ENCODE peak calls at places on chromosomes 2 and 18, in four cellular contexts. U is HCT116, E is K562, I is H1. D is an unnamed sample.

GRCh38 chr2:236178921-236179652 is 10.9 kb upstream of the GBX2 start:
- DNase-seq in U (no peak), E (no peak), I (no peak), D (peak)

GRCh38 chr2:203935568-203935967 is 995 bp upstream of the ICOS start:
- DNase-seq in U (no peak), E (no peak), I (no peak), D (no peak)

GRCh38 chr2:143525536-143525935 is 396.3 kb downstream of the ARHGAP15 start:
- DNase-seq in U (no peak), E (no peak), I (no peak), D (no peak)

GRCh38 chr2:148670773-148671172 is 26.2 kb downstream of the EPC2 start:
- DNase-seq in U (no peak), E (no peak), I (no peak), D (no peak)

GRCh38 chr2:33015421-33016142 is 68.8 kb downstream of the LTBP1 start:
- DNase-seq in U (no peak), E (no peak), I (no peak), D (no peak)

GRCh38 chr2:215619022-215619958 is 183.4 kb upstream of the FN1 start:
- DNase-seq in U (peak), E (peak), I (no peak), D (peak)

GRCh38 chr18:22230403-22231042 is 61.1 kb downstream of the GATA6 start:
- DNase-seq in U (no peak), E (no peak), I (no peak), D (no peak)

GRCh38 chr2:227191367-227191766 is 26.9 kb downstream of the COL4A3 start:
- DNase-seq in U (peak), E (no peak), I (no peak), D (peak)

GRCh38 chr2:127138281-127138680 is 31.3 kb upstream of the BIN1 start:
- DNase-seq in U (no peak), E (no peak), I (peak), D (no peak)

GRCh38 chr2:164992818-164993217 is 37.5 kb upstream of the SLC38A11 start:
- DNase-seq in U (peak), E (no peak), I (no peak), D (peak)

GRCh38 chr18:57768557-57769326 is 34.4 kb downstream of the ATP8B1 start:
- DNase-seq in U (no peak), E (no peak), I (no peak), D (no peak)

GRCh38 chr2:237927135-237927534 is 39.7 kb upstream of the UBE2F start:
- DNase-seq in U (no peak), E (no peak), I (no peak), D (peak)

GRCh38 chr2:65901809-65902208 is 469.4 kb upstream of the SPRED2 start:
- DNase-seq in U (no peak), E (no peak), I (no peak), D (no peak)

GRCh38 chr2:176388886-176389285 is 119.6 kb downstream of the MTX2 start:
- DNase-seq in U (no peak), E (no peak), I (no peak), D (no peak)

GRCh38 chr18:49561377-49562193 is at the start of gene LIPG:
- DNase-seq in U (peak), E (peak), I (peak), D (peak)

GRCh38 chr2:19818039-19818438 is 83.7 kb downstream of the TTC32 start:
- DNase-seq in U (no peak), E (no peak), I (peak), D (no peak)

GRCh38 chr2:209472871-209473270 is 49.0 kb downstream of the MAP2 start:
- DNase-seq in U (no peak), E (no peak), I (no peak), D (no peak)

GRCh38 chr2:101718993-101719571 is 21.6 kb downstream of the MAP4K4 start:
- DNase-seq in U (no peak), E (no peak), I (no peak), D (no peak)

GRCh38 chr2:232235206-232235605 is 143.3 kb upstream of the ALPP start:
- DNase-seq in U (no peak), E (no peak), I (no peak), D (no peak)

GRCh38 chr2:67851946-67852345 is 210.9 kb downstream of the C1D start:
- DNase-seq in U (no peak), E (no peak), I (no peak), D (no peak)

GRCh38 chr2:44528595-44528994 is 166.8 kb downstream of the CAMKMT start:
- DNase-seq in U (no peak), E (no peak), I (no peak), D (no peak)

GRCh38 chr2:214934006-214934405 is 124.5 kb upstream of the BARD1 start:
- DNase-seq in U (no peak), E (no peak), I (no peak), D (no peak)

GRCh38 chr2:12008425-12009061 is 262.1 kb downstream of the LPIN1 start:
- DNase-seq in U (no peak), E (no peak), I (no peak), D (no peak)

GRCh38 chr2:160417745-160418397 is 75.7 kb downstream of the RBMS1 start:
- DNase-seq in U (no peak), E (no peak), I (no peak), D (peak)

GRCh38 chr2:55043841-55044240 is 6.4 kb downstream of the RTN4 start:
- DNase-seq in U (no peak), E (no peak), I (no peak), D (no peak)

GRCh38 chr2:170369894-170370293 is 191.9 kb downstream of the MYO3B start:
- DNase-seq in U (peak), E (no peak), I (no peak), D (peak)

GRCh38 chr2:151363709-151364108 is 6.3 kb downstream of the TNFAIP6 start:
- DNase-seq in U (no peak), E (no peak), I (no peak), D (no peak)

GRCh38 chr2:219358170-219359075 is 25.9 kb upstream of the RESP18 start:
- DNase-seq in U (no peak), E (peak), I (peak), D (peak)

GRCh38 chr2:178271629-178272333 is 77.5 kb downstream of the OSBPL6 start:
- DNase-seq in U (no peak), E (no peak), I (no peak), D (no peak)

GRCh38 chr2:135052042-135052876 is at the start of gene RAB3GAP1:
- DNase-seq in U (peak), E (peak), I (peak), D (peak)

GRCh38 chr2:62568074-62568473 is 62.1 kb upstream of the TMEM17 start:
- DNase-seq in U (no peak), E (no peak), I (no peak), D (no peak)

GRCh38 chr2:162963156-162963555 is 124.6 kb upstream of the KCNH7 start:
- DNase-seq in U (no peak), E (no peak), I (no peak), D (no peak)

GRCh38 chr2:47230418-47230817 is 75.3 kb upstream of the STPG4 start:
- DNase-seq in U (no peak), E (no peak), I (no peak), D (no peak)

GRCh38 chr2:172446524-172447063 is 19.2 kb downstream of the ITGA6 start:
- DNase-seq in U (no peak), E (no peak), I (no peak), D (no peak)

GRCh38 chr2:172447811-172448493 is 20.6 kb downstream of the ITGA6 start:
- DNase-seq in U (no peak), E (no peak), I (no peak), D (no peak)

GRCh38 chr2:172448544-172449267 is 21.3 kb downstream of the ITGA6 start:
- DNase-seq in U (no peak), E (no peak), I (no peak), D (peak)

GRCh38 chr2:172442072-172442895 is 14.9 kb downstream of the ITGA6 start:
- DNase-seq in U (peak), E (no peak), I (no peak), D (no peak)

DNA sequence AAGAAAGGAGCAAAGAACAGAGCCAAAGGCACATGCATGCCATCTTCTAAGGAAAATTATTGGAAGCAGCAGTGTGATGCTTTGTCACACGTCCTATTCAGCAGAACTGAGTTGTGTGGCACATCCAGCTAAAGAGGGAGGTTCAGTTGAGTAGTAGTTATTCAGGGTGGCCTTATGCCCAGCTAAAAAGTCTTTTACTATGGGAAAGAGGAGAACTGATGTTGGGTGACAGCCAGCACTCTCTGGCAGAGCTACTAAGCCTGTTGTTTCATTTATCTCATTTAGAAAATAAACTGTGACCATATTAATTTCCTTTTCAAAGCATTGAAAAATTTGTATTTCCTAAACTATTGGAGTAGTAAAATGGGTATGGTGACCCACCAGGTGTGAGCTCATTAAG is 18.5 kb downstream of the ITGA6 start:
- DNase-seq in U (no peak), E (no peak), I (no peak), D (no peak)
- TF ChIP-seq POLR2AphosphoS5 in U (no peak), E (no peak), I (no peak), D (no peak)

DNA sequence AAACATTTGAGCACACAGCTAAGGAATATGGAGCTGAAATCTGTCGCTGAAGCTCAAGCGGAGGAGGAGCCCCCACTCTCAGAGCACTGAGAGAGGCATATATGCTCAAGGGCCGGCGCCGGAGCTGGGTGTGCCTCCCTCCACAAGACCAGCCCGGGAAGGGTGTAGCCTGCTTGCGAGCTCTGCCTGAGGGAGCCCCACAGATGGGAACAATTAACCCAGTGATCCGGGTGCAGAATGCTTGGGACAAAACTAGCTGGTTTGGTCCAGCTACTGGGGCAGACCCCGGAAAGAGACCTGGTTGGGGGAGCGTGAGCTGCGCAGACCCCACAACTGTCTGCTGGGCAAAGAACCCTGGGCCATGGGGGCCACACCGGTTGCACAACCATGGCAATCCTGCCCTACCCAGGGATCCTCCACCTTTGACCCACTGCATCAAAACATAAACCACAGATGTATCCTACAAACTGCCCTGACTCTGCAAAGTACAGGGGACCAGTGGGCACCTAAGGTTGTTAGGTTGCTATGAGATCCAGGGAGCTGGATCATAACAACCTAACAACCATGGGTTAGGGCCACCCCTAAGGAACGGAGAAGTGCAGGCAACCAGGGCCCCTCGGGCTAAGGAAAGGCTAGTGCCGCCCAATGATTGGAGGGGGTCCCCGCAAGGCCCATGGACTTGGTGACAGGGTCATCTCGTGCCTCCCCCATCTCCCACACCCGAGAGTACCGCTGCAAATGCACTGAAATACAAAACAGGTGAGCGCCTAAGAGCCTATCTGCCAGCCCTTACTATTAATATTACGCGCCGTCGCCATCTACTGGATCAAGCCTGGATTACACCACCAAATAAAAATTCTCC is 53.4 kb upstream of the SCN1A start:
- DNase-seq in U (peak), E (peak), I (peak), D (peak)
- TF ChIP-seq CTCF in U (peak), E (peak), I (peak), D (peak)

GRCh38 chr2:60602828-60603532 is 49.5 kb upstream of the BCL11A start:
- DNase-seq in U (no peak), E (no peak), I (no peak), D (peak)
- TF ChIP-seq EZH2 in U (no peak), E (no peak), I (no peak), D (no peak)

DNA sequence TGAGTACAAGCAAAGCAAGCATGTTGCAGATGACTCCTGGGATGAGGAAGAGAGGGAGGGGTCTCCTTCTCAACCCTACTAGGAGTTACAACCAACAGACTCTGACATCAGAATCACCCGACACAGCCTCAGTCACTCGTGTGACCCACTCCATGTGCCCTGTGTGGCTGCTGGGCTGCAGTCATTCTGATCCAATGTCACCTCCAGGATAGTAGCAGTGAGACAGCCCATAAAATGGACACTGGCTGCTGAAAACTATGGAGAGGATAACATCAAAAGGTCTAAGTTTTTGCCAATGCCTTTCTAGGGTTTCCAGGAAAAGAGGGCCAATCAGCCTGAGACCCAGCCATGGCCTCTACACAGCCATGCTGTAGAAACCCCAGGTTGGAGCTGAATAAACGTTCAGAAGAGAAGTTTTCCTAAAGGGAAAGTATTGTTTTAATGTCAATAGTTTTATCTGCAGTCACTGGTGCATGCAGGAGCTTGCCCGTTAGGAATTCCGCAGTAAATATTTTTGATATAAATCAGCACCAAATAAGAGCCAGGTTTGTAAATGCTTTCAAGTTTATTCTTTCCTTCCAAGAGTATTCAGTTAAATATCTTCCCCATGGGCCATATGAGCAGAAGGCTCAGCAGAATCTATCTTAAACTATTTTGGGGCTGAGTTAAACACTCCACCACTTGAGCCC is 92.2 kb upstream of the PID1 start:
- DNase-seq in U (no peak), E (no peak), I (no peak), D (no peak)
- TF ChIP-seq POLR2AphosphoS5 in U (no peak), E (no peak), I (no peak), D (no peak)

GRCh38 chr2:38539086-38539485 is 63.6 kb downstream of the HNRNPLL start:
- DNase-seq in U (no peak), E (no peak), I (peak), D (peak)
- TF ChIP-seq CTCF in U (peak), E (peak), I (peak), D (peak)

GRCh38 chr2:104864280-104864599 is 10.3 kb downstream of the POU3F3 start:
- DNase-seq in U (no peak), E (no peak), I (no peak), D (no peak)
- TF ChIP-seq EZH2 in U (no peak), E (no peak), I (peak), D (peak)

DNA sequence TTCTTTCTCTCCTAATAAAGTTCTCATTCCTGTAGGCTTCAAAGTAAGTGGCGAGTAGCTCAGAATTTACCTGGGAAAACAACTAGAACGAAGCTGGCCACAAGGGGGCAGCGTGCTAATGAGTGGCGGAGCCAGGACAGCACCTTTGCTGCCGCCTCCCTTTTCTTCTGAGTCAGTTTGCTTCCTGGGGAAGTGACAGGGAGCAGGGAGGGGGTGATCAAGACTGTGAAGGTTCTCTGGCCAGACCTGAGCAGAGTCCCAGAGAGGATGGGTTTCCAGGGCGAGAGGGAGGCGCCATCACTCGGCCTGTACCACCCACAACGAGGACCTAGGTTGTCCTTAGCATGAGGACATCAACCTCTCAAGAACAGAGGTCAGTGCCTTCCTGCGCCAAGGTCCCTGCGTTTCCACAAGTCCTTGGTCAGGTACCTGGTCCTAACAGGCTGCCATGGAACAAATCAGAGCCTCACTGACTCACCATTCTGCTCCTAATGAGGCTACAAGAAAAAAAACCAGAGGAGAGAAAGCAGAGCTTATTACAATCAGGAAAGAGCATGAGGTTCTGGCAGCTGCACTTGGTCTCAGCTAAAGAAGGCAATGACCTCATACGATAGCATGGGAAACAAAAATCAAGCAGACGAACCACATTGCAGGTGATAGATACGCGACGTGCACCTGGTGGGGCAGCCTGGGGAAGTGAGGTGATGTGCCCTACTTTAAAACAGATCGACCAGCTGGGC is 98.7 kb downstream of the PLB1 start:
- DNase-seq in U (peak), E (peak), I (peak), D (peak)
- TF ChIP-seq POLR2AphosphoS5 in U (peak), E (no peak), I (no peak), D (no peak)

DNA sequence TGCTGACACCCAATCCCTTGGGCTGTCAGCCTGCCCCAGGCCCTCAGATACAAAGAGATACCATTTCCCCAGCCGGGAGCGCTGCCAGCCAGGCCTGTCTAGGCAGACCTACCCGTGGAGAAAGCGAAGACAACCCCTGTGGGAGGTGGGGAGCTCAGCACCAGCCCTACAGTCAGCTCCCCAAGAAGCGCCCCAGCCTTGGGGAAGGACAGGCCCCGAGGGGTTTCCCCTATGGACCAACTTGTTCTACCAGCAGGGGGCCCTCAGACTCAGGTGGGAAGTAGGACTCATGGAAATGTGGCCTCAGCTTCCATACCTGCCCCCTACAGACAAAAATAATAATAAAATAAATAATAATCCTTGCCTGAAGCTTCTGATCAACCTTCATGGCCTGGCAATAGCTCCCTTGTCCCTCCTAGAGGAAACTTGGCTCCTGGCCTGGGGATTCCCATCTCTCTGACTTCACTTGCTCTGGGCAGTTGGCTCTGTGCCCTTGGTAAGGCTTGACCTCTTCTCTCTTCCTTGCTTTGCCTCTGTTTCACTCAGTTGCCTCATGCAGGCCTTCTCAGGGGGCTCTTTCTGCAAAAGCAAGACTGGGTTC is 7.0 kb downstream of the SLC35F6 start:
- DNase-seq in U (no peak), E (peak), I (no peak), D (peak)
- TF ChIP-seq CTCF in U (peak), E (peak), I (peak), D (peak)

GRCh38 chr2:45643095-45643494 is 8.4 kb upstream of the PRKCE start:
- DNase-seq in U (no peak), E (no peak), I (peak), D (peak)
- TF ChIP-seq EZH2 in U (no peak), E (no peak), I (no peak), D (no peak)

DNA sequence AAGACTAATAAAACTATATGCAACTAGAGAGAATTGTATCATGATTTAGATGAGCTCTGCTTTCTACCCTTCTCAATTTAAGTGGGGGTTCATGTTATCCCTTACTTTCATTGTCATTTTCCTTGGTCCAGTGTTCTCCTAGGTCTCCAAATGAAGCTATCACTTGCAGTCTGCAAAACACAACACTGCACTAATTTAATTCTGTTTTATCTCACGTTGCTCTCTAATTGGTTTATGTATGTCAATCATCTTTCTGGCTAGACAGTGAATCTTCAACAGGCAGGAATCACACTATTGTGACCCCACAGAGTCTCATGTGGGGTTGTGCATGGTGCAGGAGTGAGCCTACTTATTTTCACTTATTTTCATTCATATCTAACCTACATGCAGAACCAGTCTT is 348.3 kb upstream of the SYT4 start:
- DNase-seq in U (no peak), E (no peak), I (no peak), D (no peak)
- TF ChIP-seq POLR2AphosphoS5 in U (no peak), E (no peak), I (no peak), D (no peak)

D was measured in GM23338.